ENCODE peak calls at places on chromosomes 12 and 14, in seven cellular contexts. P is anterior cingulate cortex, K is fibroblast of the aortic adventitia, D is ELR, U is C1 segment of cervical spinal cord, T is glutamatergic neuron, E is fibroblast of pulmonary artery. C is an unnamed sample.

GRCh38 chr12:109160873-109161272 is 44.5 kb downstream of the ACACB start:
- DNase-seq in P (no peak), K (no peak), D (no peak), U (no peak), T (no peak), E (no peak), C (no peak)

GRCh38 chr12:105561981-105562726 is 231.7 kb downstream of the C12orf75 start:
- DNase-seq in P (no peak), K (peak; percentile 86), D (peak; percentile 44), U (no peak), T (no peak), E (peak; percentile 90), C (no peak)

GRCh38 chr14:21923820-21924219 is 250.2 kb upstream of the OR4E1 start:
- DNase-seq in P (no peak), K (no peak), D (no peak), U (no peak), T (no peak), E (no peak), C (no peak)

GRCh38 chr14:68471029-68471963 is 321.6 kb downstream of the ZFP36L1 start:
- DNase-seq in P (no peak), K (no peak), D (no peak), U (no peak), T (no peak), E (no peak), C (peak; percentile 11)

GRCh38 chr12:116002890-116003536 is 274.5 kb downstream of the MED13L start:
- DNase-seq in P (no peak), K (peak; percentile 46), D (no peak), U (no peak), T (no peak), E (peak; percentile 61), C (no peak)

GRCh38 chr12:30200864-30201263 is 417.1 kb upstream of the TMTC1 start:
- DNase-seq in P (no peak), K (no peak), D (no peak), U (no peak), T (peak; percentile 19), E (peak; percentile 9), C (no peak)

GRCh38 chr14:69105326-69105725 is 47.6 kb downstream of the DCAF5 start:
- DNase-seq in P (no peak), K (peak; percentile 87), D (peak; percentile 64), U (no peak), T (no peak), E (peak; percentile 84), C (no peak)

GRCh38 chr12:4119157-4119761 is 154.3 kb upstream of the CCND2 start:
- DNase-seq in P (no peak), K (no peak), D (no peak), U (no peak), T (no peak), E (no peak), C (no peak)